ENCODE peak calls at places on chromosomes 2 and 18, in ten cellular contexts. One of them, this sample, is unnamed.

GRCh38 chr2:174608866-174609214 is 11.2 kb upstream of the WIPF1 start:
- DNase-seq in esophagus muscularis mucosa: peak; percentile 14
- DNase-seq in stomach: no peak
- DNase-seq in IMR-90: no peak
- DNase-seq in HCT116: no peak
- DNase-seq in testis: no peak
- DNase-seq in cardiac muscle cell: no peak
- DNase-seq in Panc1: no peak
- DNase-seq in heart left ventricle: no peak
- DNase-seq in endodermal cell: no peak
- DNase-seq in this sample: no peak

GRCh38 chr2:207334631-207335371 is 169.1 kb upstream of the KLF7 start:
- DNase-seq in HCT116: peak; percentile 62
- DNase-seq in cardiac muscle cell: peak; percentile 98
- DNase-seq in IMR-90: peak; percentile 100
- DNase-seq in stomach: peak; percentile 53
- DNase-seq in heart left ventricle: peak; percentile 66
- DNase-seq in testis: peak; percentile 52
- DNase-seq in endodermal cell: peak; percentile 88
- DNase-seq in esophagus muscularis mucosa: no peak
- DNase-seq in Panc1: peak; percentile 47
- DNase-seq in this sample: no peak

GRCh38 chr2:235511187-235511661 is 17.4 kb downstream of the AGAP1 start:
- DNase-seq in testis: no peak
- DNase-seq in esophagus muscularis mucosa: no peak
- DNase-seq in HCT116: peak; percentile 50
- DNase-seq in stomach: no peak
- DNase-seq in Panc1: no peak
- DNase-seq in IMR-90: peak; percentile 88
- DNase-seq in endodermal cell: peak; percentile 70
- DNase-seq in cardiac muscle cell: peak; percentile 62
- DNase-seq in heart left ventricle: no peak
- DNase-seq in this sample: peak; percentile 86

GRCh38 chr2:96436416-96436815 is 68.7 kb downstream of the NEURL3 start:
- DNase-seq in IMR-90: no peak
- DNase-seq in cardiac muscle cell: no peak
- DNase-seq in HCT116: no peak
- DNase-seq in endodermal cell: no peak
- DNase-seq in stomach: no peak
- DNase-seq in testis: no peak
- DNase-seq in Panc1: no peak
- DNase-seq in heart left ventricle: no peak
- DNase-seq in esophagus muscularis mucosa: no peak
- DNase-seq in this sample: no peak

GRCh38 chr2:28274911-28275685 is 117.6 kb upstream of the FOSL2 start:
- DNase-seq in endodermal cell: peak; percentile 77
- DNase-seq in HCT116: peak; percentile 79
- DNase-seq in stomach: peak; percentile 60
- DNase-seq in Panc1: no peak
- DNase-seq in cardiac muscle cell: peak; percentile 89
- DNase-seq in testis: no peak
- DNase-seq in esophagus muscularis mucosa: no peak
- DNase-seq in IMR-90: peak; percentile 98
- DNase-seq in heart left ventricle: no peak
- DNase-seq in this sample: peak; percentile 80

GRCh38 chr18:58222439-58223125 is 178.6 kb downstream of the NEDD4L start:
- DNase-seq in endodermal cell: no peak
- DNase-seq in Panc1: no peak
- DNase-seq in esophagus muscularis mucosa: no peak
- DNase-seq in stomach: no peak
- DNase-seq in cardiac muscle cell: no peak
- DNase-seq in testis: no peak
- DNase-seq in IMR-90: peak; percentile 33
- DNase-seq in HCT116: no peak
- DNase-seq in heart left ventricle: no peak
- DNase-seq in this sample: no peak

GRCh38 chr2:230447455-230448451 is 31.8 kb downstream of the SP100 start:
- DNase-seq in testis: no peak
- DNase-seq in endodermal cell: no peak
- DNase-seq in HCT116: no peak
- DNase-seq in Panc1: no peak
- DNase-seq in esophagus muscularis mucosa: no peak
- DNase-seq in stomach: no peak
- DNase-seq in IMR-90: no peak
- DNase-seq in heart left ventricle: no peak
- DNase-seq in cardiac muscle cell: no peak
- DNase-seq in this sample: no peak

GRCh38 chr2:191316246-191316645 is 71.0 kb downstream of the MYO1B start:
- DNase-seq in endodermal cell: no peak
- DNase-seq in IMR-90: peak; percentile 75
- DNase-seq in stomach: no peak
- DNase-seq in cardiac muscle cell: no peak
- DNase-seq in esophagus muscularis mucosa: no peak
- DNase-seq in testis: no peak
- DNase-seq in Panc1: no peak
- DNase-seq in HCT116: no peak
- DNase-seq in heart left ventricle: no peak
- DNase-seq in this sample: no peak

GRCh38 chr2:36173760-36174362 is 181.7 kb upstream of the CRIM1 start:
- DNase-seq in heart left ventricle: no peak
- DNase-seq in testis: no peak
- DNase-seq in stomach: no peak
- DNase-seq in cardiac muscle cell: no peak
- DNase-seq in Panc1: no peak
- DNase-seq in endodermal cell: no peak
- DNase-seq in HCT116: no peak
- DNase-seq in IMR-90: no peak
- DNase-seq in esophagus muscularis mucosa: no peak
- DNase-seq in this sample: no peak

GRCh38 chr18:9095297-9096012 is 7.0 kb upstream of the NDUFV2 start:
- DNase-seq in esophagus muscularis mucosa: no peak
- DNase-seq in heart left ventricle: no peak
- DNase-seq in endodermal cell: no peak
- DNase-seq in stomach: no peak
- DNase-seq in Panc1: no peak
- DNase-seq in cardiac muscle cell: peak; percentile 57
- DNase-seq in IMR-90: peak; percentile 81
- DNase-seq in HCT116: no peak
- DNase-seq in testis: no peak
- DNase-seq in this sample: no peak

GRCh38 chr2:127643698-127644660 is 2.0 kb upstream of the GPR17 start:
- DNase-seq in IMR-90: no peak
- DNase-seq in heart left ventricle: no peak
- DNase-seq in cardiac muscle cell: no peak
- DNase-seq in HCT116: no peak
- DNase-seq in esophagus muscularis mucosa: no peak
- DNase-seq in stomach: no peak
- DNase-seq in endodermal cell: no peak
- DNase-seq in Panc1: no peak
- DNase-seq in testis: no peak
- DNase-seq in this sample: no peak

GRCh38 chr2:140876015-140876414 is 1254.8 kb downstream of the LRP1B start:
- DNase-seq in stomach: no peak
- DNase-seq in HCT116: no peak
- DNase-seq in Panc1: no peak
- DNase-seq in testis: no peak
- DNase-seq in heart left ventricle: no peak
- DNase-seq in cardiac muscle cell: no peak
- DNase-seq in IMR-90: no peak
- DNase-seq in endodermal cell: no peak
- DNase-seq in esophagus muscularis mucosa: no peak
- DNase-seq in this sample: no peak

GRCh38 chr18:9835112-9835755 is 50.5 kb upstream of the TXNDC2 start:
- DNase-seq in endodermal cell: peak; percentile 82
- DNase-seq in stomach: no peak
- DNase-seq in IMR-90: no peak
- DNase-seq in Panc1: no peak
- DNase-seq in HCT116: no peak
- DNase-seq in cardiac muscle cell: no peak
- DNase-seq in heart left ventricle: no peak
- DNase-seq in testis: no peak
- DNase-seq in esophagus muscularis mucosa: no peak
- DNase-seq in this sample: no peak

GRCh38 chr18:54737986-54738385 is 90.3 kb upstream of the RAB27B start:
- DNase-seq in endodermal cell: no peak
- DNase-seq in esophagus muscularis mucosa: no peak
- DNase-seq in HCT116: no peak
- DNase-seq in Panc1: no peak
- DNase-seq in testis: no peak
- DNase-seq in cardiac muscle cell: peak; percentile 35
- DNase-seq in heart left ventricle: no peak
- DNase-seq in stomach: no peak
- DNase-seq in IMR-90: peak; percentile 81
- DNase-seq in this sample: no peak

GRCh38 chr2:3121601-3122000 is 256.0 kb downstream of the EIPR1 start:
- DNase-seq in heart left ventricle: no peak
- DNase-seq in Panc1: no peak
- DNase-seq in HCT116: no peak
- DNase-seq in esophagus muscularis mucosa: no peak
- DNase-seq in IMR-90: no peak
- DNase-seq in stomach: no peak
- DNase-seq in cardiac muscle cell: no peak
- DNase-seq in testis: no peak
- DNase-seq in endodermal cell: no peak
- DNase-seq in this sample: no peak

GRCh38 chr2:152546230-152546837 is 170.9 kb downstream of the PRPF40A start:
- DNase-seq in esophagus muscularis mucosa: no peak
- DNase-seq in Panc1: no peak
- DNase-seq in IMR-90: peak; percentile 39
- DNase-seq in endodermal cell: no peak
- DNase-seq in heart left ventricle: no peak
- DNase-seq in HCT116: no peak
- DNase-seq in cardiac muscle cell: no peak
- DNase-seq in testis: no peak
- DNase-seq in stomach: no peak
- DNase-seq in this sample: peak; percentile 37
- H3K4me3 ChIP-seq in esophagus muscularis mucosa: no peak overlapping the region
- H3K4me3 ChIP-seq in Panc1: no peak overlapping the region
- H3K4me3 ChIP-seq in IMR-90: no peak overlapping the region
- H3K4me3 ChIP-seq in endodermal cell: no peak overlapping the region
- H3K4me3 ChIP-seq in heart left ventricle: no peak overlapping the region
- H3K4me3 ChIP-seq in HCT116: no peak overlapping the region
- H3K4me3 ChIP-seq in cardiac muscle cell: no peak overlapping the region
- H3K4me3 ChIP-seq in testis: no peak overlapping the region
- H3K4me3 ChIP-seq in stomach: no peak overlapping the region
- H3K4me3 ChIP-seq in this sample: no peak overlapping the region

DNA sequence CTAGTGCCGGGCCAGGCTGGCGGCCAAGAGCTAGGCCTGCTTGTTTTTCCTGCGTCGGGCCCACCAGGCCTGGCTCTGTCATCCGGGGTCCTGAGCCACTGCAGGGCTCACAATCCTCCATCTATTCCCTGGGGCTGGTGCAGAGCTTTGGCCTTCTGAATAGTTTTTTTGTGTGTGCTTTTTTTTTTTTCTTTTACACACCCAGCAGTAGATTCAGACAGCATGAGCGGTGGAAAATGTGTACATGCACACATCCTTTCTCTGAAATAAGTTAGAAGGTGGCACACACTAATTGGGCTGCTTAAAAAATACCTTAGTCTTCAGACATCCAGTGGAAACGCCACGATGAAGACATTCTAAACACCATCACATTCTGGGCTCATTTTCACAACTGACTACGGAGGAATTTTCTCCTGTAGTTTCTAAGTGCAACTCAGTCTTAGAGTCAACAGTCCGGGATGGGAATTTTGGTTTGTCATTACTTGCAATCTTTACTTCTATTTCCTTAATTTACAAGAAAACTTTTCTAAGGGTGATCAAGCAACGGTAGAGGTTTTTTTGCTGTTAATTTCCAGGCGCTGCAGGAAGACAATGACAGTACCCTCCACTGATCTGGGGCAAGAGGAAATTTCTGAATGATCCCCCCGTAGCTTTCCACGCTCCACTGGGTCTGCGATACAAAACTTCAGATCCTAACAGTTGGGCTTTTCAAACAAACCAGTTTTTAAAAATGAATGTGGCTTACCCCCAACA is 6.0 kb downstream of the ZFP36L2 start:
- DNase-seq in cardiac muscle cell: peak; percentile 52
- DNase-seq in stomach: no peak
- DNase-seq in endodermal cell: no peak
- DNase-seq in heart left ventricle: no peak
- DNase-seq in esophagus muscularis mucosa: no peak
- DNase-seq in IMR-90: peak; percentile 42
- DNase-seq in Panc1: no peak
- DNase-seq in HCT116: no peak
- DNase-seq in testis: no peak
- DNase-seq in this sample: no peak
- H3K4me1 ChIP-seq in cardiac muscle cell: peaks cover 74% of the 10 kb centered on the region
- H3K4me1 ChIP-seq in stomach: peaks cover 45% of the 10 kb centered on the region
- H3K4me1 ChIP-seq in endodermal cell: peaks cover 30% of the 10 kb centered on the region
- H3K4me1 ChIP-seq in heart left ventricle: peaks cover 58% of the 10 kb centered on the region
- H3K4me1 ChIP-seq in esophagus muscularis mucosa: peaks cover 71% of the 10 kb centered on the region
- H3K4me1 ChIP-seq in IMR-90: peaks cover 22% of the 10 kb centered on the region
- H3K4me1 ChIP-seq in Panc1: peaks cover 47% of the 10 kb centered on the region
- H3K4me1 ChIP-seq in HCT116: peaks cover 64% of the 10 kb centered on the region
- H3K4me1 ChIP-seq in testis: peaks cover 43% of the 10 kb centered on the region
- H3K4me1 ChIP-seq in this sample: peaks cover 29% of the 10 kb centered on the region

DNA sequence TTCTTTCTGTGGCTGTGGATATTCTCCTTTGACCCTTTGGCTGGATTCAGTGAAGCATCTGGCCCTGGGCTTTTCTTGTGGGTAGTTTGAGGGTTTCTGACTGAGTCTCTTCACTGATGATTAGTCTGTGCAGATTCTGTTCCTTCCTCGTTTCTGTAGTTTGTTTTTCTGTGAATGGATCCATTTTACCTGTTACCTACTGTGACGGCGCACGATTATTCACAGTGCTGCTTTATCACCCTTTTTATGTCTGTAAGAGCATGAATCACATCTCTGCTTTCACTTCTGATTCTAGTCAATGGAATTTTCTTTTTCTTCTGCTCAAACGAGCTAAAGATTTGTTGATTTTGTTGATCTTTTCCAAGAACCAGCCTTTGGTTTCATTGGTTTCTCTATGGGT is 60.8 kb downstream of the SLC66A2 start:
- DNase-seq in HCT116: no peak
- DNase-seq in Panc1: no peak
- DNase-seq in stomach: no peak
- DNase-seq in cardiac muscle cell: no peak
- DNase-seq in endodermal cell: no peak
- DNase-seq in esophagus muscularis mucosa: no peak
- DNase-seq in testis: no peak
- DNase-seq in heart left ventricle: no peak
- DNase-seq in IMR-90: no peak
- DNase-seq in this sample: no peak
- H3K9me3 ChIP-seq in HCT116: peaks cover 8% of the 10 kb centered on the region
- H3K9me3 ChIP-seq in Panc1: peaks cover 20% of the 10 kb centered on the region
- H3K9me3 ChIP-seq in stomach: peaks cover 86% of the 10 kb centered on the region
- H3K9me3 ChIP-seq in cardiac muscle cell: no peaks in the 10 kb centered on the region
- H3K9me3 ChIP-seq in endodermal cell: peaks cover 71% of the 10 kb centered on the region
- H3K9me3 ChIP-seq in esophagus muscularis mucosa: peaks cover 58% of the 10 kb centered on the region
- H3K9me3 ChIP-seq in testis: no peaks in the 10 kb centered on the region
- H3K9me3 ChIP-seq in heart left ventricle: peaks cover 72% of the 10 kb centered on the region
- H3K9me3 ChIP-seq in IMR-90: peaks cover 28% of the 10 kb centered on the region
- H3K9me3 ChIP-seq in this sample: peaks cover 83% of the 10 kb centered on the region

DNA sequence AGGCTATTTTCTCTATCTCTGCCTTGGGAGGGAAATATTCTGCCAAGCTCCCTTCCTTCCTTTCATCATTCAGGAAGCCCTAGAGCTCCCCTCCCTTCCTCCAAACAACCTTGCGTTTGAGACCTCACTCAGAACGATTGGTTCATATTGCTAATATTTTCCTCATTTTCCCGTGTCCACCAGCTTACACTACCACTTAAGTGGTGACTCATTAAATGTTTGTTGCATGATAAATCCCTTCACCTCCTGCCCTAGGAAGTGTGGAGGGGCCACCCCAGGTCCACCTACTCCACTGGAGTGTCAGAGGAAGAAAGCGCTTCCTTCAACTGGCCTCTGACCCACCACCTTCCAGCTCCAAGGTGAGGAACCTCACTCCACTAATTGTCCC is 2.3 kb upstream of the LPIN2 start:
- DNase-seq in testis: no peak
- DNase-seq in HCT116: peak; percentile 61
- DNase-seq in cardiac muscle cell: peak; percentile 79
- DNase-seq in IMR-90: peak; percentile 84
- DNase-seq in Panc1: peak; percentile 30
- DNase-seq in stomach: no peak
- DNase-seq in endodermal cell: no peak
- DNase-seq in heart left ventricle: no peak
- DNase-seq in esophagus muscularis mucosa: no peak
- DNase-seq in this sample: no peak
- H3K4me3 ChIP-seq in testis: no peak overlapping the region
- H3K4me3 ChIP-seq in HCT116: peak overlapping the region; percentile 25
- H3K4me3 ChIP-seq in cardiac muscle cell: no peak overlapping the region
- H3K4me3 ChIP-seq in IMR-90: no peak overlapping the region
- H3K4me3 ChIP-seq in Panc1: no peak overlapping the region
- H3K4me3 ChIP-seq in stomach: no peak overlapping the region
- H3K4me3 ChIP-seq in endodermal cell: no peak overlapping the region
- H3K4me3 ChIP-seq in heart left ventricle: no peak overlapping the region
- H3K4me3 ChIP-seq in esophagus muscularis mucosa: no peak overlapping the region
- H3K4me3 ChIP-seq in this sample: no peak overlapping the region

This sample was measured in mucosa of descending colon.